ENCODE peak calls at places on chromosomes 6 and 20, in ten cellular contexts. V, A, I, U, J, D, R, Y, G and W are unnamed samples.

GRCh38 chr20:62818592-62819493 is 2.0 kb downstream of the COL9A3 start:
- DNase-seq in V (no peak), A (peak; percentile 31), I (peak; percentile 47), U (no peak), J (peak; percentile 85), D (no peak), R (peak; percentile 82), Y (no peak), G (peak; percentile 83), W (no peak)

GRCh38 chr20:38156888-38157634 is 8.0 kb downstream of the TGM2 start:
- DNase-seq in V (no peak), A (no peak), I (no peak), U (no peak), J (no peak), D (no peak), R (peak; percentile 68), Y (no peak), G (peak; percentile 88), W (no peak)

GRCh38 chr6:44192428-44193041 is 24.2 kb upstream of the MYMX start:
- DNase-seq in V (no peak), A (peak; percentile 45), I (no peak), U (no peak), J (no peak), D (no peak), R (no peak), Y (peak; percentile 39), G (no peak), W (no peak)

GRCh38 chr6:127115032-127115661 is 3.3 kb upstream of the RSPO3 start:
- DNase-seq in V (no peak), A (no peak), I (no peak), U (no peak), J (no peak), D (no peak), R (no peak), Y (no peak), G (no peak), W (no peak)

GRCh38 chr6:106716966-106717365 is 87.6 kb downstream of the QRSL1 start:
- DNase-seq in V (no peak), A (no peak), I (no peak), U (no peak), J (no peak), D (no peak), R (no peak), Y (no peak), G (no peak), W (no peak)

GRCh38 chr6:105566503-105566902 is 163.6 kb upstream of the PREP start:
- DNase-seq in V (no peak), A (peak; percentile 11), I (no peak), U (no peak), J (no peak), D (no peak), R (no peak), Y (no peak), G (no peak), W (no peak)

GRCh38 chr6:36700812-36701211 is 3.2 kb downstream of the RAB44 start:
- DNase-seq in V (no peak), A (no peak), I (no peak), U (no peak), J (no peak), D (no peak), R (no peak), Y (no peak), G (no peak), W (no peak)

GRCh38 chr20:46915580-46916243 is 21.1 kb downstream of the EYA2 start:
- DNase-seq in V (no peak), A (no peak), I (no peak), U (no peak), J (no peak), D (no peak), R (no peak), Y (no peak), G (peak; percentile 46), W (no peak)

GRCh38 chr6:66496659-66497058 is 789.6 kb upstream of the EYS start:
- DNase-seq in V (no peak), A (peak; percentile 39), I (no peak), U (no peak), J (no peak), D (no peak), R (no peak), Y (no peak), G (no peak), W (no peak)

GRCh38 chr6:152127429-152128165 is 320.1 kb downstream of the ESR1 start:
- DNase-seq in V (no peak), A (no peak), I (no peak), U (no peak), J (no peak), D (no peak), R (no peak), Y (no peak), G (no peak), W (no peak)

GRCh38 chr20:6623989-6624388 is 143.5 kb upstream of the BMP2 start:
- DNase-seq in V (no peak), A (no peak), I (peak; percentile 7), U (no peak), J (no peak), D (no peak), R (no peak), Y (peak; percentile 22), G (no peak), W (no peak)

GRCh38 chr20:20782221-20782620 is 69.8 kb upstream of the RALGAPA2 start:
- DNase-seq in V (no peak), A (peak; percentile 1), I (no peak), U (no peak), J (peak; percentile 31), D (no peak), R (no peak), Y (no peak), G (no peak), W (no peak)

DNA sequence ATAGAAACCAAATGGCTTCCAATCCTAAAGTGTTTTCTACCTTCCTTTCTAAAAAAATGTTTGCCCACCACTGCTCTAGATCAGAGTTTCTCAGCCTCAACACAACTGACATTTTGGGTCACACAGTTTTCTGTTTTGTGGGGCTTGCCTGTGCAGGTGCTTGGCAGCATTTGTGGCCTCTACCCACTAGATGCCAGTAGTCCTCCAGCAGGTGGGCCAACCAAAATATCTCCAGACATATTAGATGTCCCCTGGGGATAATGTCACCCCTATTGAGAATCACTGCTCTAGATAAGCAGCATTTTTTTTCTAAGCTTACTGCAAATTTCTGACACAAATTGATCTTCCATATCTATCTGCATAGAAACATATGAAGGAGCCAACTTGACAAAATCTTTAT is 26.3 kb upstream of the EPM2A start:
- DNase-seq in V (no peak), A (no peak), I (no peak), U (no peak), J (no peak), D (no peak), R (no peak), Y (no peak), G (no peak), W (no peak)
- TF ChIP-seq CTCF in V (no peak), A (no peak), I (no peak), U (no peak), J (no peak), D (no peak), R (peak; percentile 20), Y (no peak), G (no peak), W (no peak)

GRCh38 chr6:33578588-33579011 is 1.5 kb downstream of the BAK1 start:
- DNase-seq in V (no peak), A (no peak), I (no peak), U (no peak), J (no peak), D (no peak), R (no peak), Y (peak; percentile 64), G (no peak), W (no peak)

GRCh38 chr6:33578164-33578563 is 1.9 kb downstream of the BAK1 start:
- DNase-seq in V (no peak), A (no peak), I (no peak), U (no peak), J (no peak), D (no peak), R (no peak), Y (no peak), G (no peak), W (no peak)

GRCh38 chr6:33581186-33581585 is 1.1 kb upstream of the BAK1 start:
- DNase-seq in V (no peak), A (no peak), I (no peak), U (no peak), J (no peak), D (no peak), R (no peak), Y (no peak), G (no peak), W (no peak)

GRCh38 chr6:33577718-33578117 is 2.4 kb downstream of the BAK1 start:
- DNase-seq in V (no peak), A (no peak), I (no peak), U (no peak), J (no peak), D (no peak), R (no peak), Y (no peak), G (no peak), W (no peak)

DNA sequence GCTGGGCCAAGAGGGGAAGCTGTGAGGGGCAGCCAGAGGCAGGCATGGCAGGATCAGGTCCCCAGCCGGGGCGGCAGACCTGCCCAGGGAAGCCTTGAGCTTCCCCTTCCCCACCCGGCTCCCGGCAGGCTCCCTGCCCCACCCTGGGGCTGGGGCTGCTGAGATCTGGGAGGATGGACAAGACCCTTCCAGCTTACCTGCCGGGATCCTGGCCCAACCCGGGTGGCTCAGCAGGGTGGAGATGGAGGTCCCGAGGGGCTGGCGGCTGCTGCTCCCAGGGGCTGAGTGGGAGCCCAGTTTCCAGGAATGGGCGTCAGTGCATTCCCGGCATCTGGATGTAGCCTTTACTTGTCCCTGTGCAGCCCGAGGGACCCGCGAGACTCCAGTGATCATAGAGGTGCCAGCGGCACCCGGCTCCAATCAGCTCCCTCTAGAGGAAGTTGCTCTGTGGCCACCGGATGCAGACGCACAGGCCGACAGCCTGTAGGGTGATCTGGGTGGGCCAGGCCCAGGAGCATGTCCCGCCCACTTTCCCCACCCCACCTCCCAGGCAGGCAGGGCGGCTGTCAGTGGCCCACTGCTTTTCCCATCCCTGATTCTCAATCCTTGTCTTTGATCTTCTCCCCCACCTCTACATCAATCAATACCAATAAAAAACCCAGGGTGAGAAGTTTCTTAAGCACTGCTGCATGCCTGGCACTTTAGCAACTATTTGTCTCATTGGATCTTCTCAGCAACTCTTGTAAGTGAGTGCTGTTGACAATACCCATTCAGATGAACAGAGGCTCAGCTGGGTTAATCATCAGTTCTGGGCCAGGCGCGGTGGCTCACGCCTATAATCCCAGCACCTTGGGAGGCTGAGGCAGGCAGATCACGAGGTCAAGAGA is at the start of gene BAK1:
- DNase-seq in V (peak; percentile 89), A (peak; percentile 92), I (peak; percentile 84), U (peak; percentile 84), J (peak; percentile 92), D (peak; percentile 52), R (peak; percentile 90), Y (peak; percentile 94), G (peak; percentile 95), W (peak; percentile 99)
- TF ChIP-seq CTCF in V (peak; percentile 68), A (peak; percentile 63), I (no peak), U (peak; percentile 9), J (peak; percentile 45), D (no peak), R (peak; percentile 55), Y (peak; percentile 48), G (peak; percentile 48), W (peak; percentile 46)

GRCh38 chr20:36885355-36885754 is 9.4 kb downstream of the TLDC2 start:
- DNase-seq in V (no peak), A (no peak), I (no peak), U (no peak), J (peak; percentile 7), D (no peak), R (no peak), Y (no peak), G (no peak), W (no peak)
- TF ChIP-seq CTCF in V (peak; percentile 7), A (peak; percentile 3), I (peak; percentile 35), U (no peak), J (peak; percentile 22), D (no peak), R (no peak), Y (no peak), G (no peak), W (no peak)

GRCh38 chr6:72580281-72580940 is 41.5 kb upstream of the KCNQ5 start:
- DNase-seq in V (peak; percentile 76), A (peak; percentile 86), I (no peak), U (peak; percentile 78), J (peak; percentile 89), D (no peak), R (no peak), Y (peak; percentile 10), G (no peak), W (no peak)
- TF ChIP-seq CTCF in V (peak; percentile 84), A (peak; percentile 70), I (peak; percentile 27), U (peak; percentile 68), J (peak; percentile 80), D (no peak), R (no peak), Y (peak; percentile 4), G (no peak), W (peak; percentile 97)